ENCODE peak calls at places on chromosome 6, in ten cellular contexts. One of them, this sample, is unnamed.

GRCh38 chr6:136274062-136274461 is 15.6 kb downstream of the BCLAF1 start:
- DNase-seq in sigmoid colon: no peak
- DNase-seq in stomach: no peak
- DNase-seq in H1: no peak
- DNase-seq in GM12878: no peak
- DNase-seq in HepG2: no peak
- DNase-seq in SK-N-SH: no peak
- DNase-seq in transverse colon: no peak
- DNase-seq in K562: no peak
- DNase-seq in upper lobe of left lung: no peak
- DNase-seq in this sample: no peak

GRCh38 chr6:105135907-105136432 is 43.8 kb downstream of the POPDC3 start:
- DNase-seq in sigmoid colon: no peak
- DNase-seq in stomach: no peak
- DNase-seq in H1: no peak
- DNase-seq in GM12878: no peak
- DNase-seq in HepG2: no peak
- DNase-seq in SK-N-SH: no peak
- DNase-seq in transverse colon: no peak
- DNase-seq in K562: no peak
- DNase-seq in upper lobe of left lung: no peak
- DNase-seq in this sample: no peak

GRCh38 chr6:96236471-96236870 is 220.7 kb downstream of the FUT9 start:
- DNase-seq in sigmoid colon: no peak
- DNase-seq in stomach: no peak
- DNase-seq in H1: no peak
- DNase-seq in GM12878: no peak
- DNase-seq in HepG2: no peak
- DNase-seq in SK-N-SH: no peak
- DNase-seq in transverse colon: no peak
- DNase-seq in K562: no peak
- DNase-seq in upper lobe of left lung: no peak
- DNase-seq in this sample: no peak

GRCh38 chr6:125094563-125094962 is 59.0 kb upstream of the TPD52L1 start:
- DNase-seq in sigmoid colon: no peak
- DNase-seq in stomach: no peak
- DNase-seq in H1: no peak
- DNase-seq in GM12878: no peak
- DNase-seq in HepG2: no peak
- DNase-seq in SK-N-SH: no peak
- DNase-seq in transverse colon: no peak
- DNase-seq in K562: no peak
- DNase-seq in upper lobe of left lung: no peak
- DNase-seq in this sample: no peak

GRCh38 chr6:112665815-112666214 is 318.7 kb downstream of the RFPL4B start:
- DNase-seq in sigmoid colon: no peak
- DNase-seq in stomach: no peak
- DNase-seq in H1: no peak
- DNase-seq in GM12878: no peak
- DNase-seq in HepG2: no peak
- DNase-seq in SK-N-SH: no peak
- DNase-seq in transverse colon: no peak
- DNase-seq in K562: no peak
- DNase-seq in upper lobe of left lung: no peak
- DNase-seq in this sample: no peak

GRCh38 chr6:140441256-140441655 is 1066.8 kb upstream of the CITED2 start:
- DNase-seq in sigmoid colon: peak; percentile 66
- DNase-seq in stomach: peak; percentile 46
- DNase-seq in H1: peak; percentile 52
- DNase-seq in GM12878: no peak
- DNase-seq in HepG2: peak; percentile 46
- DNase-seq in SK-N-SH: peak; percentile 11
- DNase-seq in transverse colon: peak; percentile 41
- DNase-seq in K562: no peak
- DNase-seq in upper lobe of left lung: peak; percentile 52
- DNase-seq in this sample: no peak

GRCh38 chr6:163667372-163668060 is 253.0 kb downstream of the QKI start:
- DNase-seq in sigmoid colon: peak; percentile 74
- DNase-seq in stomach: no peak
- DNase-seq in H1: peak; percentile 16
- DNase-seq in GM12878: peak; percentile 93
- DNase-seq in HepG2: no peak
- DNase-seq in SK-N-SH: no peak
- DNase-seq in transverse colon: peak; percentile 38
- DNase-seq in K562: no peak
- DNase-seq in upper lobe of left lung: peak; percentile 57
- DNase-seq in this sample: no peak

GRCh38 chr6:20367716-20368485 is 33.8 kb upstream of the E2F3 start:
- DNase-seq in sigmoid colon: no peak
- DNase-seq in stomach: no peak
- DNase-seq in H1: no peak
- DNase-seq in GM12878: no peak
- DNase-seq in HepG2: no peak
- DNase-seq in SK-N-SH: no peak
- DNase-seq in transverse colon: no peak
- DNase-seq in K562: no peak
- DNase-seq in upper lobe of left lung: no peak
- DNase-seq in this sample: no peak

GRCh38 chr6:52546678-52547077 is 30.2 kb downstream of the TRAM2 start:
- DNase-seq in sigmoid colon: no peak
- DNase-seq in stomach: no peak
- DNase-seq in H1: no peak
- DNase-seq in GM12878: peak; percentile 26
- DNase-seq in HepG2: no peak
- DNase-seq in SK-N-SH: no peak
- DNase-seq in transverse colon: no peak
- DNase-seq in K562: no peak
- DNase-seq in upper lobe of left lung: no peak
- DNase-seq in this sample: no peak

GRCh38 chr6:33987531-33988021 is 158.3 kb downstream of the GRM4 start:
- DNase-seq in sigmoid colon: no peak
- DNase-seq in stomach: peak; percentile 76
- DNase-seq in H1: peak; percentile 32
- DNase-seq in GM12878: no peak
- DNase-seq in HepG2: no peak
- DNase-seq in SK-N-SH: no peak
- DNase-seq in transverse colon: peak; percentile 51
- DNase-seq in K562: no peak
- DNase-seq in upper lobe of left lung: no peak
- DNase-seq in this sample: no peak

GRCh38 chr6:41644297-41644879 is 6.1 kb downstream of the MDFI start:
- DNase-seq in sigmoid colon: no peak
- DNase-seq in stomach: no peak
- DNase-seq in H1: peak; percentile 55
- DNase-seq in GM12878: no peak
- DNase-seq in HepG2: peak; percentile 43
- DNase-seq in SK-N-SH: no peak
- DNase-seq in transverse colon: no peak
- DNase-seq in K562: no peak
- DNase-seq in upper lobe of left lung: no peak
- DNase-seq in this sample: no peak

GRCh38 chr6:34115396-34116314 is 30.2 kb downstream of the GRM4 start:
- DNase-seq in sigmoid colon: no peak
- DNase-seq in stomach: no peak
- DNase-seq in H1: peak; percentile 85
- DNase-seq in GM12878: no peak
- DNase-seq in HepG2: no peak
- DNase-seq in SK-N-SH: no peak
- DNase-seq in transverse colon: no peak
- DNase-seq in K562: peak; percentile 87
- DNase-seq in upper lobe of left lung: no peak
- DNase-seq in this sample: no peak

GRCh38 chr6:163719028-163719742 is 304.7 kb downstream of the QKI start:
- DNase-seq in sigmoid colon: no peak
- DNase-seq in stomach: peak; percentile 13
- DNase-seq in H1: no peak
- DNase-seq in GM12878: no peak
- DNase-seq in HepG2: no peak
- DNase-seq in SK-N-SH: peak; percentile 75
- DNase-seq in transverse colon: no peak
- DNase-seq in K562: no peak
- DNase-seq in upper lobe of left lung: no peak
- DNase-seq in this sample: no peak

GRCh38 chr6:55874309-55874708 is 1.1 kb downstream of the BMP5 start:
- DNase-seq in sigmoid colon: no peak
- DNase-seq in stomach: no peak
- DNase-seq in H1: no peak
- DNase-seq in GM12878: no peak
- DNase-seq in HepG2: no peak
- DNase-seq in SK-N-SH: no peak
- DNase-seq in transverse colon: no peak
- DNase-seq in K562: no peak
- DNase-seq in upper lobe of left lung: no peak
- DNase-seq in this sample: no peak

GRCh38 chr6:19892250-19892649 is 55.1 kb downstream of the ID4 start:
- DNase-seq in sigmoid colon: no peak
- DNase-seq in stomach: peak; percentile 41
- DNase-seq in H1: no peak
- DNase-seq in GM12878: no peak
- DNase-seq in HepG2: no peak
- DNase-seq in SK-N-SH: no peak
- DNase-seq in transverse colon: peak; percentile 14
- DNase-seq in K562: no peak
- DNase-seq in upper lobe of left lung: peak; percentile 53
- DNase-seq in this sample: no peak

GRCh38 chr6:105519954-105520353 is 117.1 kb upstream of the PREP start:
- DNase-seq in sigmoid colon: no peak
- DNase-seq in stomach: no peak
- DNase-seq in H1: no peak
- DNase-seq in GM12878: no peak
- DNase-seq in HepG2: no peak
- DNase-seq in SK-N-SH: no peak
- DNase-seq in transverse colon: no peak
- DNase-seq in K562: no peak
- DNase-seq in upper lobe of left lung: no peak
- DNase-seq in this sample: no peak

GRCh38 chr6:659179-659578 is 2.3 kb upstream of the HUS1B start:
- DNase-seq in sigmoid colon: no peak
- DNase-seq in stomach: no peak
- DNase-seq in H1: no peak
- DNase-seq in GM12878: no peak
- DNase-seq in HepG2: no peak
- DNase-seq in SK-N-SH: no peak
- DNase-seq in transverse colon: no peak
- DNase-seq in K562: no peak
- DNase-seq in upper lobe of left lung: no peak
- DNase-seq in this sample: no peak
- TF ChIP-seq EP300 in sigmoid colon: no peak
- TF ChIP-seq EP300 in stomach: no peak
- TF ChIP-seq EP300 in H1: no peak
- TF ChIP-seq EP300 in GM12878: no peak
- TF ChIP-seq EP300 in HepG2: no peak
- TF ChIP-seq EP300 in SK-N-SH: no peak
- TF ChIP-seq EP300 in transverse colon: no peak
- TF ChIP-seq EP300 in K562: no peak
- TF ChIP-seq EP300 in upper lobe of left lung: no peak
- TF ChIP-seq EP300 in this sample: no peak

DNA sequence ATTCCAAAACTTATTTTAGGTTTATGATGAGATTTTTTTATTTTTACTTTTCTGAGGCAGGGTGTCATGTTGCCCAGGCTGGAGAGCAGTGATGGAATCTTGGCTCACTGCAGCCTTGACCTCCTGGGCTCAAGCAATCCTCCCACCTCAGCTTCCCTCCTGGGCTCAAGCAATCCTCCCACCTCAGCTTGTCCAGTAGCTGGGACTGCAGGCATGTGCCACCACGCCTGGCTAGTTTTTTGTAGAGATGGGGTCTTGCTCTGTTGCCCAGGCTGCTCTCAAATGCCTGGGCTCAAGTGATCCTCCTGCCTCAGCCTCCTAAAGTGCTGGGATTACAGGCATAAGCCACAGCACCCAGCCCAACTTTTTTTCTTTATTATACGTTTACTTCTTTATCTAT is 6.2 kb downstream of the DYNLT1 start:
- DNase-seq in sigmoid colon: no peak
- DNase-seq in stomach: no peak
- DNase-seq in H1: peak; percentile 29
- DNase-seq in GM12878: no peak
- DNase-seq in HepG2: no peak
- DNase-seq in SK-N-SH: no peak
- DNase-seq in transverse colon: no peak
- DNase-seq in K562: no peak
- DNase-seq in upper lobe of left lung: peak; percentile 17
- DNase-seq in this sample: peak; percentile 17
- TF ChIP-seq POLR2AphosphoS5 in sigmoid colon: no peak
- TF ChIP-seq POLR2AphosphoS5 in stomach: no peak
- TF ChIP-seq POLR2AphosphoS5 in H1: no peak
- TF ChIP-seq POLR2AphosphoS5 in GM12878: no peak
- TF ChIP-seq POLR2AphosphoS5 in HepG2: no peak
- TF ChIP-seq POLR2AphosphoS5 in SK-N-SH: no peak
- TF ChIP-seq POLR2AphosphoS5 in transverse colon: no peak
- TF ChIP-seq POLR2AphosphoS5 in K562: no peak
- TF ChIP-seq POLR2AphosphoS5 in upper lobe of left lung: no peak
- TF ChIP-seq POLR2AphosphoS5 in this sample: no peak

GRCh38 chr6:156756630-156757610 is 20.3 kb upstream of the ARID1B start:
- DNase-seq in sigmoid colon: no peak
- DNase-seq in stomach: no peak
- DNase-seq in H1: no peak
- DNase-seq in GM12878: no peak
- DNase-seq in HepG2: no peak
- DNase-seq in SK-N-SH: no peak
- DNase-seq in transverse colon: no peak
- DNase-seq in K562: no peak
- DNase-seq in upper lobe of left lung: no peak
- DNase-seq in this sample: no peak
- TF ChIP-seq EP300 in sigmoid colon: no peak
- TF ChIP-seq EP300 in stomach: no peak
- TF ChIP-seq EP300 in H1: no peak
- TF ChIP-seq EP300 in GM12878: no peak
- TF ChIP-seq EP300 in HepG2: no peak
- TF ChIP-seq EP300 in SK-N-SH: no peak
- TF ChIP-seq EP300 in transverse colon: no peak
- TF ChIP-seq EP300 in K562: no peak
- TF ChIP-seq EP300 in upper lobe of left lung: no peak
- TF ChIP-seq EP300 in this sample: no peak

DNA sequence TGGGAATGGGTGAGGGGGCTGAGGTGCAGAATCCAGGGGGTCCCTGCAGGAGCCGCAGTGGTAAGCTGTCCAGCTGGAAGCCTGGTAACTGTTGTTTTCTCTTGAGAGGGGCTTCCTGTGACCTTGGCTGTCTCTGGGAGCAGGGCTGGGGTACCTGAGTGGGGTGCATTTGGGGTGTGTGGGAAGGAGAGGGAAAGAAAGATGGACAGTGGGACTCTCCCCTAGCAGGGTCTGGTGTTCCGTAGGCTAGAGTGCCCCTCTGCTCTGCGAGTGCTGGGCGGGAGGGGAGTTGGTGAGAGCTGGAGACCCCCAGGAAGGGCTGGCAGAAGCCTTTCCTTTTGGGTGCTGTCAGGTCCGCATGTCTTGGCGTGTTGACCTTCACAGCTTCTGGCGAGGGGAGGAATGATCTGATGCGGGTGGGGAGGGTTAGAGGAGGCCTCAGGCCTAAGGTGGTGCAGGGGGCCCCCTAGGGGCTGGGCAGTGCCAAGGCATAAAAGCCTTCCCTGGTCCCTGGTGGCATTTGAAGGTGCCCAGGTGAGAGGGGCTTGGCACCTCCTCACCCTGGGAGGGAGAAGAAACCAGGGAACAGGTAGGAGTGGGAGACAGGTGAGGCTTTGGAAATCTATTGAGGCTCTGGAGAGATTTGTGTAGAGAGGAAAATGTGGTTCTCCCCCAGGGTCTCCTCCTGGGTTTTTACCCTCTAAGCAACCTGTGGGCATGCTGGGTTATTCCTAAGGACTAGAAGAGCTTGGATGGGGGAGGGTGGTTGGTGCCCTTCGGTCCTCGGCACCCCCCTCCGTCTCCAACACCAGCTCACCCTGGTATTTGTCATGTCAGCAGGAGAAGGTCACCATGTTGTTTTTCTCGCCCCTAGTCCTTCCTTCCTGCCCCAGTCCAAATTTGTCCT is 3.3 kb downstream of the VEGFA start:
- DNase-seq in sigmoid colon: peak; percentile 75
- DNase-seq in stomach: peak; percentile 76
- DNase-seq in H1: peak; percentile 74
- DNase-seq in GM12878: no peak
- DNase-seq in HepG2: peak; percentile 64
- DNase-seq in SK-N-SH: peak; percentile 71
- DNase-seq in transverse colon: peak; percentile 82
- DNase-seq in K562: peak; percentile 83
- DNase-seq in upper lobe of left lung: peak; percentile 75
- DNase-seq in this sample: no peak
- TF ChIP-seq POLR2AphosphoS5 in sigmoid colon: no peak
- TF ChIP-seq POLR2AphosphoS5 in stomach: peak; percentile 36
- TF ChIP-seq POLR2AphosphoS5 in H1: peak; percentile 11
- TF ChIP-seq POLR2AphosphoS5 in GM12878: no peak
- TF ChIP-seq POLR2AphosphoS5 in HepG2: no peak
- TF ChIP-seq POLR2AphosphoS5 in SK-N-SH: no peak
- TF ChIP-seq POLR2AphosphoS5 in transverse colon: peak; percentile 76
- TF ChIP-seq POLR2AphosphoS5 in K562: peak; percentile 45
- TF ChIP-seq POLR2AphosphoS5 in upper lobe of left lung: peak; percentile 23
- TF ChIP-seq POLR2AphosphoS5 in this sample: peak; percentile 48